ENCODE peak calls at places on chromosomes 16 and 17, in eight cellular contexts. H is stomach, M is HepG2, Y is adrenal gland, Q is NB4, Z is A549, N is lower leg skin, O is IMR-90. C is an unnamed sample.
A peak's percentile ranks its signal among the peaks of the same experiment; 100 is the strongest.

GRCh38 chr17:15377608-15378007 is 36.2 kb upstream of the TEKT3 start:
- DNase-seq in O (peak; percentile 54), M (peak; percentile 89), Y (no peak), H (no peak), N (no peak), Q (no peak), Z (no peak), C (no peak)

GRCh38 chr17:82300707-82301270 is 16.6 kb downstream of the CD7 start:
- DNase-seq in Z (peak; percentile 68), O (peak; percentile 37), N (peak; percentile 94), Y (peak; percentile 80), Q (peak; percentile 73), M (no peak), H (peak; percentile 77), C (no peak)

GRCh38 chr16:82063456-82064082 is 28.5 kb downstream of the HSD17B2 start:
- DNase-seq in H (no peak), Z (no peak), Y (no peak), M (peak; percentile 61), O (no peak), Q (no peak), N (peak; percentile 54), C (no peak)

GRCh38 chr16:78297066-78297666 is 197.7 kb downstream of the WWOX start:
- DNase-seq in Z (no peak), Y (no peak), O (no peak), N (no peak), Q (no peak), M (peak; percentile 98), H (no peak), C (no peak)

GRCh38 chr16:57530531-57531252 is 5.7 kb downstream of the CCDC102A start:
- DNase-seq in Y (peak; percentile 49), M (no peak), Q (no peak), N (peak; percentile 80), O (no peak), Z (no peak), H (no peak), C (no peak)

GRCh38 chr17:15431201-15431600 is 36.2 kb downstream of the CDRT4 start:
- DNase-seq in Y (no peak), M (no peak), O (no peak), Q (no peak), H (no peak), N (peak; percentile 66), Z (no peak), C (no peak)

GRCh38 chr17:19719365-19720209 is 3.2 kb upstream of the SLC47A2 start:
- DNase-seq in N (no peak), H (no peak), Q (no peak), O (no peak), M (no peak), Z (peak; percentile 63), Y (no peak), C (no peak)

GRCh38 chr17:47990962-47991731 is 20.2 kb downstream of the CDK5RAP3 start:
- DNase-seq in N (no peak), M (no peak), Y (no peak), Q (no peak), H (no peak), O (peak; percentile 50), Z (no peak), C (no peak)

GRCh38 chr16:30723725-30724355 is 24.4 kb upstream of the PHKG2 start:
- DNase-seq in N (no peak), Z (no peak), O (no peak), M (no peak), Q (no peak), H (no peak), Y (no peak), C (no peak)

GRCh38 chr16:2475413-2476344 is 752 bp downstream of the TBC1D24 start:
- DNase-seq in H (peak; percentile 53), Z (no peak), N (no peak), O (no peak), Y (no peak), Q (peak; percentile 81), M (no peak), C (no peak)

GRCh38 chr16:2473425-2473926 is 1.5 kb upstream of the TBC1D24 start:
- DNase-seq in Y (no peak), Z (no peak), O (no peak), Q (peak; percentile 79), H (no peak), N (no peak), M (no peak), C (no peak)

GRCh38 chr16:2476345-2476720 is 1.4 kb downstream of the TBC1D24 start:
- DNase-seq in Z (no peak), M (no peak), Q (no peak), N (no peak), Y (no peak), H (no peak), O (no peak), C (no peak)

GRCh38 chr16:2473999-2474876 is 689 bp upstream of the TBC1D24 start:
- DNase-seq in Z (peak; percentile 56), Y (no peak), H (peak; percentile 60), N (no peak), Q (peak; percentile 74), O (peak; percentile 27), M (no peak), C (no peak)

DNA sequence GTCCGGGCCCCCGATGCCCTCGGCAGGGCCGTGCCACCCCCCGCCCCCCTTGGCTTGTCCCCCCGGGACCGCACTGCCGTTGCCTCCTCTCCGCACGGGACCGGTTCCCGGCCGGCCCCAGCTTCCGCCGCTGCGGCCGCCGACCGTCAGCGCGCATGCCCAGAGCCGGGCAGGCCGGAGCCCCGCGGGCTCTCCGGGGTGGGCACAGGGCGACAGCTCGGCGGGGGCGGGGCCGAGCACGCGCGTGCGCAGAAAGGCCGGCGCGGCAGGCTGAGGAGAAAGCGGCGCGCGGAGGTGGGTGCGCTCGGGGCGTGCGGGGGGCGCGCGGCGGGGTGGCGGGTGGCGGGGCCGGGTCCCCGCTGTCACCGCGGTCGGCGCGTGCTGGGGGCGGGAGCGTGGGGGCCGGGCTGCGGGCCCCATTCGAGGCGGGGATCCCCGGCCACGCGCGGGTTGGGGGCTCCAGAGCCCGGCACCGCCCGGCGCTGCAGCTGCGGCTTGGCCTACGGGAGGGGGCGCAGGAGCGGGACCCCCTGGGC is at the start of gene TBC1D24:
- DNase-seq in N (peak; percentile 95), Z (peak; percentile 78), M (peak; percentile 67), Q (peak; percentile 88), O (peak; percentile 72), H (peak; percentile 90), Y (peak; percentile 90), C (no peak)
- TF ChIP-seq POLR2A in N (no peak), Z (peak; percentile 91), M (no peak), Q (peak; percentile 78), O (peak; percentile 40), H (no peak), Y (peak; percentile 67), C (no peak)

GRCh38 chr17:56431736-56432135 is 161.8 kb upstream of the NOG start:
- DNase-seq in M (no peak), H (no peak), Z (no peak), O (peak; percentile 55), Y (no peak), N (no peak), Q (no peak), C (no peak)
- H3K4me3 ChIP-seq in M (no peak overlapping the region), H (no peak overlapping the region), Z (no peak overlapping the region), O (no peak overlapping the region), Y (no peak overlapping the region), N (no peak overlapping the region), Q (no peak overlapping the region), C (no peak overlapping the region)

GRCh38 chr17:45136846-45137560 is 1.5 kb downstream of the ACBD4 start:
- DNase-seq in Q (no peak), Y (no peak), M (no peak), N (no peak), H (no peak), O (no peak), Z (no peak), C (no peak)

GRCh38 chr17:45137561-45138305 is 2.2 kb downstream of the ACBD4 start:
- DNase-seq in H (no peak), Z (no peak), O (no peak), Q (no peak), Y (no peak), N (no peak), M (no peak), C (no peak)

GRCh38 chr17:45132569-45133463 is 501 bp upstream of the PLCD3 start:
- DNase-seq in O (peak; percentile 70), Y (peak; percentile 94), Q (peak; percentile 84), N (peak; percentile 96), M (peak; percentile 66), H (peak; percentile 89), Z (peak; percentile 93), C (peak; percentile 40)

GRCh38 chr17:45135978-45136791 is 698 bp downstream of the ACBD4 start:
- DNase-seq in Q (no peak), H (no peak), Y (no peak), O (no peak), M (no peak), Z (no peak), N (no peak), C (no peak)

DNA sequence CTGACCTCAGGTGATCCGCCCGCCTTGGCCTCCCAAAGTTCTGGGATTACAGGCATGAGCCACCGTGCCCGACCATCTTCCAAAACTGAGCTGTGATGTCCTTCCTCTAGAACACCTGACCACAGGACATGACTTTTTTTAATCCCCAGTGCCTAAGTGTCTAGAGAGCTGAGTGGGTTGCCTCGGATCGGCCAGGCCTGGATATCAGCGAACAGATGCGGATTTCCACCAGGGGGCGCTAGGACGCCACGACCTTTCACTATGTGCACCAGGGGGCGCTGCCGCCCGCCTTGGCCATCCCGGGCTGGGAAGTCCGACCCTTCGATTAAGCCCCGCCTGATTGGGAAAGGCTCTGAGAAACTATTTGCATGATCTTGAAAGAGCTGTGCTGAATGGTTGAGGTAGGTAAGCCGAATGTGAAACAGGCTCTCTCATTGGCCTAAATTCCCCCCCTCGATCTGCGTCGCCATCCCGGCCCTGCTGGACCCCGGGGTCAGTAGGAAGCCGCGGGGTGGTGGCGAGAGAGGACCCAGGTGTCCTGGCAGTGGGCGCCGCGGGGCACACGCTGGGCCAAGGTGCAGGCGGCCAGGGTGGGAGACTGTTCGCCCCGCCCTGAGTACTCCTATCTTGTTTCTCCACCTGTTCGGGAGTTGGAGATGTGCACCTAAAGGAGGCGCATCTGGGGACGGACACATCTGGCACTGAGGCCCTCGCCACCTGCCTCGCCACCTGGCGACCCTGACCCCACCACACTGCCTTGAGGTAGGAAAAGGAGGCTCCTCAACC is at the start of gene ACBD4:
- DNase-seq in O (peak; percentile 97), Y (peak; percentile 99), Q (peak; percentile 96), M (peak; percentile 100), N (peak; percentile 99), Z (peak; percentile 99), H (peak; percentile 97), C (peak; percentile 86)
- TF ChIP-seq POLR2A in O (peak; percentile 47), Y (peak; percentile 22), Q (peak; percentile 45), M (peak; percentile 71), N (no peak), Z (peak; percentile 77), H (no peak), C (peak; percentile 68)

DNA sequence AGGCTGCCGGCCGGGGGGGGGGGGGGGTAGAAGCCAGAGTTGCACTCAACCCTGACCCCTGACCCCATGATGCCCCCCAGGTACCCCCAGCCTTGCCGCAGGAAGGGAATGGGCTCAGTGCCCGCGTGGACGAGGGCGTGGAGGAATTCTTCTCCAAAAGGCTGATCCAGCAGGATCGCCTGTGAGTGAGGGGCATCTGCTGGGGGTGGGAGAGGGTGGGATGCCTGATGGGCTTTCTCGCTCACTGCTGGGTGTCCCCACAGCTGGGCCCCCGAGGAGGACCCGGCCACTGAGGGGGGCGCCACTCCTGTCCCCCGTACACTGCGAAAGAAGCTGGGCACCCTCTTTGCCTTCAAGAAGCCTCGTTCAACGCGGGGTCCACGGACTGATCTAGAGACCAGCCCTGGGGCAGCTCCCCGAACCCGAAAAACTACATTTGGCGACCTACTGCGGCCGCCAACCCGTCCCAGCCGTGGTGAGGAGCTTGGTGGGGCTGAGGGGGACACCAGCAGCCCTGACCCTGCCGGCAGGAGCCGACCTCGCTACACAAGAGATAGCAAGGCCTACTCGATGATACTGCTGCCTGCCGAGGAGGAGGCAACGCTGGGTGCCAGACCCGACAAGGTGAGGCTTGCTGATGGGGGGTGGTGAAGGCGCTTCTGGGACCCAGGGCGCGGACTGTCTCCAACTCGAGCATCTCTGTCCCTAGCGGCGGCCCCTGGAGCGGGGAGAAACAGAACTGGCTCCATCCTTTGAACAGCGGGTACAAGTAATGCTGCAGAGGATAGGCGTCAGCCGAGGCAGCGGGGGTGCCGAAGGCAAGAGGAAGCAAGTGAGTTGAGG is 5.8 kb downstream of the ACD start:
- DNase-seq in Q (no peak), H (no peak), O (no peak), M (no peak), Y (no peak), N (no peak), Z (no peak), C (no peak)
- H3K4me3 ChIP-seq in Q (no peak overlapping the region), H (no peak overlapping the region), O (no peak overlapping the region), M (no peak overlapping the region), Y (no peak overlapping the region), N (no peak overlapping the region), Z (no peak overlapping the region), C (no peak overlapping the region)